ENCODE peak calls at places on chromosome 11, in nine cellular contexts. One of them, this sample, is unnamed.
A peak's percentile ranks its signal among the peaks of the same experiment; 100 is the strongest.

GRCh38 chr11:106295974-106296373 is 218.5 kb downstream of the AASDHPPT start:
- DNase-seq in RKO: no peak
- DNase-seq in right lobe of liver: no peak
- DNase-seq in PC-3: no peak
- DNase-seq in stimulated activated CD8-positive, alpha-beta memory T cell treated with anti-CD3 and anti-CD28 coated beads, Interleukin-2, amount 100 ng/mL, for 48 hours: no peak
- DNase-seq in activated T-helper 9 cell treated with anti-CD3 and anti-CD28 coated beads, Interleukin-2, amount 50 U/mL, for 16 hours: no peak
- DNase-seq in NCI-H1930: no peak
- DNase-seq in HTR-8/SVneo: no peak
- DNase-seq in NCI-H446 treated with DMSO at 0.1 percent for 48 hours: no peak
- DNase-seq in this sample: no peak

GRCh38 chr11:63663809-63664208 is 7.4 kb downstream of the ATL3 start:
- DNase-seq in HTR-8/SVneo: peak; percentile 57
- DNase-seq in activated T-helper 9 cell treated with anti-CD3 and anti-CD28 coated beads, Interleukin-2, amount 50 U/mL, for 16 hours: no peak
- DNase-seq in right lobe of liver: no peak
- DNase-seq in RKO: peak; percentile 56
- DNase-seq in NCI-H1930: no peak
- DNase-seq in NCI-H446 treated with DMSO at 0.1 percent for 48 hours: no peak
- DNase-seq in PC-3: peak; percentile 86
- DNase-seq in stimulated activated CD8-positive, alpha-beta memory T cell treated with anti-CD3 and anti-CD28 coated beads, Interleukin-2, amount 100 ng/mL, for 48 hours: no peak
- DNase-seq in this sample: no peak

GRCh38 chr11:132318421-132319157 is 948.2 kb downstream of the NTM start:
- DNase-seq in NCI-H446 treated with DMSO at 0.1 percent for 48 hours: no peak
- DNase-seq in PC-3: peak; percentile 14
- DNase-seq in right lobe of liver: no peak
- DNase-seq in HTR-8/SVneo: no peak
- DNase-seq in NCI-H1930: no peak
- DNase-seq in stimulated activated CD8-positive, alpha-beta memory T cell treated with anti-CD3 and anti-CD28 coated beads, Interleukin-2, amount 100 ng/mL, for 48 hours: no peak
- DNase-seq in activated T-helper 9 cell treated with anti-CD3 and anti-CD28 coated beads, Interleukin-2, amount 50 U/mL, for 16 hours: no peak
- DNase-seq in RKO: peak; percentile 75
- DNase-seq in this sample: no peak

GRCh38 chr11:111101836-111102235 is 143.7 kb upstream of the POU2AF2 start:
- DNase-seq in PC-3: no peak
- DNase-seq in NCI-H1930: no peak
- DNase-seq in right lobe of liver: no peak
- DNase-seq in stimulated activated CD8-positive, alpha-beta memory T cell treated with anti-CD3 and anti-CD28 coated beads, Interleukin-2, amount 100 ng/mL, for 48 hours: no peak
- DNase-seq in activated T-helper 9 cell treated with anti-CD3 and anti-CD28 coated beads, Interleukin-2, amount 50 U/mL, for 16 hours: no peak
- DNase-seq in HTR-8/SVneo: no peak
- DNase-seq in NCI-H446 treated with DMSO at 0.1 percent for 48 hours: no peak
- DNase-seq in RKO: no peak
- DNase-seq in this sample: no peak

GRCh38 chr11:33984682-33985389 is 66.7 kb upstream of the CAPRIN1 start:
- DNase-seq in PC-3: peak; percentile 24
- DNase-seq in stimulated activated CD8-positive, alpha-beta memory T cell treated with anti-CD3 and anti-CD28 coated beads, Interleukin-2, amount 100 ng/mL, for 48 hours: no peak
- DNase-seq in RKO: peak; percentile 12
- DNase-seq in HTR-8/SVneo: no peak
- DNase-seq in NCI-H1930: no peak
- DNase-seq in activated T-helper 9 cell treated with anti-CD3 and anti-CD28 coated beads, Interleukin-2, amount 50 U/mL, for 16 hours: no peak
- DNase-seq in right lobe of liver: no peak
- DNase-seq in NCI-H446 treated with DMSO at 0.1 percent for 48 hours: no peak
- DNase-seq in this sample: no peak

GRCh38 chr11:69285766-69286165 is 8.2 kb upstream of the MYEOV start:
- DNase-seq in NCI-H1930: no peak
- DNase-seq in stimulated activated CD8-positive, alpha-beta memory T cell treated with anti-CD3 and anti-CD28 coated beads, Interleukin-2, amount 100 ng/mL, for 48 hours: no peak
- DNase-seq in PC-3: no peak
- DNase-seq in RKO: no peak
- DNase-seq in NCI-H446 treated with DMSO at 0.1 percent for 48 hours: no peak
- DNase-seq in activated T-helper 9 cell treated with anti-CD3 and anti-CD28 coated beads, Interleukin-2, amount 50 U/mL, for 16 hours: no peak
- DNase-seq in HTR-8/SVneo: no peak
- DNase-seq in right lobe of liver: no peak
- DNase-seq in this sample: no peak

GRCh38 chr11:47565340-47566165 is at the start of gene PTPMT1:
- DNase-seq in right lobe of liver: peak; percentile 80
- DNase-seq in stimulated activated CD8-positive, alpha-beta memory T cell treated with anti-CD3 and anti-CD28 coated beads, Interleukin-2, amount 100 ng/mL, for 48 hours: peak; percentile 69
- DNase-seq in RKO: peak; percentile 74
- DNase-seq in activated T-helper 9 cell treated with anti-CD3 and anti-CD28 coated beads, Interleukin-2, amount 50 U/mL, for 16 hours: peak; percentile 53
- DNase-seq in NCI-H446 treated with DMSO at 0.1 percent for 48 hours: peak; percentile 55
- DNase-seq in NCI-H1930: peak; percentile 61
- DNase-seq in PC-3: peak; percentile 72
- DNase-seq in HTR-8/SVneo: peak; percentile 72
- DNase-seq in this sample: no peak

GRCh38 chr11:67238894-67239794 is 27.1 kb upstream of the GRK2 start:
- DNase-seq in NCI-H1930: no peak
- DNase-seq in activated T-helper 9 cell treated with anti-CD3 and anti-CD28 coated beads, Interleukin-2, amount 50 U/mL, for 16 hours: no peak
- DNase-seq in RKO: peak; percentile 67
- DNase-seq in HTR-8/SVneo: no peak
- DNase-seq in PC-3: peak; percentile 27
- DNase-seq in right lobe of liver: no peak
- DNase-seq in NCI-H446 treated with DMSO at 0.1 percent for 48 hours: no peak
- DNase-seq in stimulated activated CD8-positive, alpha-beta memory T cell treated with anti-CD3 and anti-CD28 coated beads, Interleukin-2, amount 100 ng/mL, for 48 hours: no peak
- DNase-seq in this sample: no peak

GRCh38 chr11:46381046-46381835 is at the start of gene MDK:
- DNase-seq in PC-3: no peak
- DNase-seq in NCI-H446 treated with DMSO at 0.1 percent for 48 hours: no peak
- DNase-seq in HTR-8/SVneo: no peak
- DNase-seq in RKO: peak; percentile 53
- DNase-seq in activated T-helper 9 cell treated with anti-CD3 and anti-CD28 coated beads, Interleukin-2, amount 50 U/mL, for 16 hours: no peak
- DNase-seq in stimulated activated CD8-positive, alpha-beta memory T cell treated with anti-CD3 and anti-CD28 coated beads, Interleukin-2, amount 100 ng/mL, for 48 hours: no peak
- DNase-seq in NCI-H1930: peak; percentile 73
- DNase-seq in right lobe of liver: no peak
- DNase-seq in this sample: no peak

GRCh38 chr11:3849297-3849874 is 6.1 kb upstream of the STIM1 start:
- DNase-seq in RKO: peak; percentile 56
- DNase-seq in right lobe of liver: no peak
- DNase-seq in activated T-helper 9 cell treated with anti-CD3 and anti-CD28 coated beads, Interleukin-2, amount 50 U/mL, for 16 hours: no peak
- DNase-seq in NCI-H1930: peak; percentile 28
- DNase-seq in HTR-8/SVneo: no peak
- DNase-seq in PC-3: peak; percentile 74
- DNase-seq in stimulated activated CD8-positive, alpha-beta memory T cell treated with anti-CD3 and anti-CD28 coated beads, Interleukin-2, amount 100 ng/mL, for 48 hours: no peak
- DNase-seq in NCI-H446 treated with DMSO at 0.1 percent for 48 hours: peak; percentile 14
- DNase-seq in this sample: no peak

GRCh38 chr11:8263109-8263768 is 439 bp downstream of the LMO1 start:
- DNase-seq in PC-3: no peak
- DNase-seq in stimulated activated CD8-positive, alpha-beta memory T cell treated with anti-CD3 and anti-CD28 coated beads, Interleukin-2, amount 100 ng/mL, for 48 hours: no peak
- DNase-seq in NCI-H446 treated with DMSO at 0.1 percent for 48 hours: no peak
- DNase-seq in NCI-H1930: peak; percentile 22
- DNase-seq in activated T-helper 9 cell treated with anti-CD3 and anti-CD28 coated beads, Interleukin-2, amount 50 U/mL, for 16 hours: no peak
- DNase-seq in right lobe of liver: peak; percentile 44
- DNase-seq in HTR-8/SVneo: no peak
- DNase-seq in RKO: no peak
- DNase-seq in this sample: no peak

GRCh38 chr11:35954205-35954604 is 10.3 kb downstream of the LDLRAD3 start:
- DNase-seq in right lobe of liver: no peak
- DNase-seq in NCI-H446 treated with DMSO at 0.1 percent for 48 hours: no peak
- DNase-seq in NCI-H1930: no peak
- DNase-seq in activated T-helper 9 cell treated with anti-CD3 and anti-CD28 coated beads, Interleukin-2, amount 50 U/mL, for 16 hours: no peak
- DNase-seq in HTR-8/SVneo: no peak
- DNase-seq in RKO: no peak
- DNase-seq in stimulated activated CD8-positive, alpha-beta memory T cell treated with anti-CD3 and anti-CD28 coated beads, Interleukin-2, amount 100 ng/mL, for 48 hours: no peak
- DNase-seq in PC-3: peak; percentile 87
- DNase-seq in this sample: no peak

GRCh38 chr11:111939836-111940604 is 2.9 kb downstream of the DIXDC1 start:
- DNase-seq in RKO: peak; percentile 78
- DNase-seq in HTR-8/SVneo: no peak
- DNase-seq in stimulated activated CD8-positive, alpha-beta memory T cell treated with anti-CD3 and anti-CD28 coated beads, Interleukin-2, amount 100 ng/mL, for 48 hours: no peak
- DNase-seq in NCI-H446 treated with DMSO at 0.1 percent for 48 hours: peak; percentile 94
- DNase-seq in activated T-helper 9 cell treated with anti-CD3 and anti-CD28 coated beads, Interleukin-2, amount 50 U/mL, for 16 hours: no peak
- DNase-seq in right lobe of liver: no peak
- DNase-seq in NCI-H1930: no peak
- DNase-seq in PC-3: peak; percentile 59
- DNase-seq in this sample: no peak

GRCh38 chr11:79054636-79055035 is 386.2 kb downstream of the TENM4 start:
- DNase-seq in activated T-helper 9 cell treated with anti-CD3 and anti-CD28 coated beads, Interleukin-2, amount 50 U/mL, for 16 hours: no peak
- DNase-seq in RKO: no peak
- DNase-seq in HTR-8/SVneo: no peak
- DNase-seq in PC-3: peak; percentile 65
- DNase-seq in right lobe of liver: no peak
- DNase-seq in NCI-H1930: no peak
- DNase-seq in NCI-H446 treated with DMSO at 0.1 percent for 48 hours: no peak
- DNase-seq in stimulated activated CD8-positive, alpha-beta memory T cell treated with anti-CD3 and anti-CD28 coated beads, Interleukin-2, amount 100 ng/mL, for 48 hours: no peak
- DNase-seq in this sample: no peak

GRCh38 chr11:3958301-3958700 is 102.8 kb downstream of the STIM1 start:
- DNase-seq in NCI-H1930: no peak
- DNase-seq in right lobe of liver: no peak
- DNase-seq in HTR-8/SVneo: no peak
- DNase-seq in stimulated activated CD8-positive, alpha-beta memory T cell treated with anti-CD3 and anti-CD28 coated beads, Interleukin-2, amount 100 ng/mL, for 48 hours: no peak
- DNase-seq in NCI-H446 treated with DMSO at 0.1 percent for 48 hours: no peak
- DNase-seq in PC-3: no peak
- DNase-seq in RKO: no peak
- DNase-seq in activated T-helper 9 cell treated with anti-CD3 and anti-CD28 coated beads, Interleukin-2, amount 50 U/mL, for 16 hours: no peak
- DNase-seq in this sample: no peak

GRCh38 chr11:74282421-74282820 is 29.0 kb downstream of the P4HA3 start:
- DNase-seq in HTR-8/SVneo: no peak
- DNase-seq in NCI-H446 treated with DMSO at 0.1 percent for 48 hours: no peak
- DNase-seq in RKO: no peak
- DNase-seq in PC-3: no peak
- DNase-seq in stimulated activated CD8-positive, alpha-beta memory T cell treated with anti-CD3 and anti-CD28 coated beads, Interleukin-2, amount 100 ng/mL, for 48 hours: no peak
- DNase-seq in activated T-helper 9 cell treated with anti-CD3 and anti-CD28 coated beads, Interleukin-2, amount 50 U/mL, for 16 hours: no peak
- DNase-seq in NCI-H1930: no peak
- DNase-seq in right lobe of liver: no peak
- DNase-seq in this sample: no peak

GRCh38 chr11:19380375-19380774 is 139.6 kb upstream of the E2F8 start:
- DNase-seq in stimulated activated CD8-positive, alpha-beta memory T cell treated with anti-CD3 and anti-CD28 coated beads, Interleukin-2, amount 100 ng/mL, for 48 hours: no peak
- DNase-seq in NCI-H446 treated with DMSO at 0.1 percent for 48 hours: no peak
- DNase-seq in HTR-8/SVneo: peak; percentile 54
- DNase-seq in right lobe of liver: no peak
- DNase-seq in RKO: peak; percentile 88
- DNase-seq in PC-3: peak; percentile 85
- DNase-seq in activated T-helper 9 cell treated with anti-CD3 and anti-CD28 coated beads, Interleukin-2, amount 50 U/mL, for 16 hours: no peak
- DNase-seq in NCI-H1930: no peak
- DNase-seq in this sample: peak; percentile 94

GRCh38 chr11:123093686-123094085 is 31.8 kb upstream of the HSPA8 start:
- DNase-seq in stimulated activated CD8-positive, alpha-beta memory T cell treated with anti-CD3 and anti-CD28 coated beads, Interleukin-2, amount 100 ng/mL, for 48 hours: no peak
- DNase-seq in activated T-helper 9 cell treated with anti-CD3 and anti-CD28 coated beads, Interleukin-2, amount 50 U/mL, for 16 hours: no peak
- DNase-seq in NCI-H1930: no peak
- DNase-seq in NCI-H446 treated with DMSO at 0.1 percent for 48 hours: peak; percentile 26
- DNase-seq in HTR-8/SVneo: no peak
- DNase-seq in RKO: no peak
- DNase-seq in right lobe of liver: no peak
- DNase-seq in PC-3: no peak
- DNase-seq in this sample: no peak

GRCh38 chr11:102853956-102854355 is 10.5 kb upstream of the MMP3 start:
- DNase-seq in PC-3: no peak
- DNase-seq in stimulated activated CD8-positive, alpha-beta memory T cell treated with anti-CD3 and anti-CD28 coated beads, Interleukin-2, amount 100 ng/mL, for 48 hours: no peak
- DNase-seq in HTR-8/SVneo: no peak
- DNase-seq in RKO: no peak
- DNase-seq in activated T-helper 9 cell treated with anti-CD3 and anti-CD28 coated beads, Interleukin-2, amount 50 U/mL, for 16 hours: no peak
- DNase-seq in right lobe of liver: no peak
- DNase-seq in NCI-H446 treated with DMSO at 0.1 percent for 48 hours: no peak
- DNase-seq in NCI-H1930: no peak
- DNase-seq in this sample: no peak

GRCh38 chr11:6472934-6473333 is 807 bp downstream of the TRIM3 start:
- DNase-seq in right lobe of liver: no peak
- DNase-seq in stimulated activated CD8-positive, alpha-beta memory T cell treated with anti-CD3 and anti-CD28 coated beads, Interleukin-2, amount 100 ng/mL, for 48 hours: no peak
- DNase-seq in RKO: no peak
- DNase-seq in NCI-H1930: no peak
- DNase-seq in NCI-H446 treated with DMSO at 0.1 percent for 48 hours: no peak
- DNase-seq in HTR-8/SVneo: no peak
- DNase-seq in PC-3: no peak
- DNase-seq in activated T-helper 9 cell treated with anti-CD3 and anti-CD28 coated beads, Interleukin-2, amount 50 U/mL, for 16 hours: no peak
- DNase-seq in this sample: no peak

GRCh38 chr11:69437001-69437875 is 44.2 kb upstream of the LINC01488 start:
- DNase-seq in NCI-H446 treated with DMSO at 0.1 percent for 48 hours: no peak
- DNase-seq in right lobe of liver: peak; percentile 65
- DNase-seq in RKO: no peak
- DNase-seq in stimulated activated CD8-positive, alpha-beta memory T cell treated with anti-CD3 and anti-CD28 coated beads, Interleukin-2, amount 100 ng/mL, for 48 hours: no peak
- DNase-seq in activated T-helper 9 cell treated with anti-CD3 and anti-CD28 coated beads, Interleukin-2, amount 50 U/mL, for 16 hours: no peak
- DNase-seq in PC-3: peak; percentile 85
- DNase-seq in NCI-H1930: no peak
- DNase-seq in HTR-8/SVneo: peak; percentile 88
- DNase-seq in this sample: no peak

GRCh38 chr11:95291946-95292345 is 60.9 kb upstream of the SESN3 start:
- DNase-seq in RKO: no peak
- DNase-seq in right lobe of liver: no peak
- DNase-seq in HTR-8/SVneo: no peak
- DNase-seq in activated T-helper 9 cell treated with anti-CD3 and anti-CD28 coated beads, Interleukin-2, amount 50 U/mL, for 16 hours: no peak
- DNase-seq in stimulated activated CD8-positive, alpha-beta memory T cell treated with anti-CD3 and anti-CD28 coated beads, Interleukin-2, amount 100 ng/mL, for 48 hours: no peak
- DNase-seq in PC-3: no peak
- DNase-seq in NCI-H446 treated with DMSO at 0.1 percent for 48 hours: no peak
- DNase-seq in NCI-H1930: no peak
- DNase-seq in this sample: no peak

GRCh38 chr11:130383363-130384168 is 44.8 kb downstream of the ADAMTS8 start:
- DNase-seq in right lobe of liver: no peak
- DNase-seq in RKO: no peak
- DNase-seq in stimulated activated CD8-positive, alpha-beta memory T cell treated with anti-CD3 and anti-CD28 coated beads, Interleukin-2, amount 100 ng/mL, for 48 hours: no peak
- DNase-seq in NCI-H1930: no peak
- DNase-seq in activated T-helper 9 cell treated with anti-CD3 and anti-CD28 coated beads, Interleukin-2, amount 50 U/mL, for 16 hours: no peak
- DNase-seq in HTR-8/SVneo: peak; percentile 70
- DNase-seq in PC-3: peak; percentile 98
- DNase-seq in NCI-H446 treated with DMSO at 0.1 percent for 48 hours: no peak
- DNase-seq in this sample: peak; percentile 84

GRCh38 chr11:113876074-113876797 is 864 bp upstream of the USP28 start:
- DNase-seq in PC-3: no peak
- DNase-seq in NCI-H1930: no peak
- DNase-seq in activated T-helper 9 cell treated with anti-CD3 and anti-CD28 coated beads, Interleukin-2, amount 50 U/mL, for 16 hours: no peak
- DNase-seq in NCI-H446 treated with DMSO at 0.1 percent for 48 hours: no peak
- DNase-seq in HTR-8/SVneo: no peak
- DNase-seq in right lobe of liver: no peak
- DNase-seq in stimulated activated CD8-positive, alpha-beta memory T cell treated with anti-CD3 and anti-CD28 coated beads, Interleukin-2, amount 100 ng/mL, for 48 hours: no peak
- DNase-seq in RKO: no peak
- DNase-seq in this sample: no peak

GRCh38 chr11:131544591-131544990 is 174.2 kb downstream of the NTM start:
- DNase-seq in RKO: no peak
- DNase-seq in HTR-8/SVneo: no peak
- DNase-seq in NCI-H446 treated with DMSO at 0.1 percent for 48 hours: no peak
- DNase-seq in right lobe of liver: no peak
- DNase-seq in activated T-helper 9 cell treated with anti-CD3 and anti-CD28 coated beads, Interleukin-2, amount 50 U/mL, for 16 hours: no peak
- DNase-seq in NCI-H1930: no peak
- DNase-seq in PC-3: no peak
- DNase-seq in stimulated activated CD8-positive, alpha-beta memory T cell treated with anti-CD3 and anti-CD28 coated beads, Interleukin-2, amount 100 ng/mL, for 48 hours: no peak
- DNase-seq in this sample: no peak

GRCh38 chr11:61362542-61362875 is 335 bp downstream of the TMEM138 start:
- DNase-seq in RKO: peak; percentile 68
- DNase-seq in HTR-8/SVneo: peak; percentile 26
- DNase-seq in activated T-helper 9 cell treated with anti-CD3 and anti-CD28 coated beads, Interleukin-2, amount 50 U/mL, for 16 hours: peak; percentile 1
- DNase-seq in NCI-H1930: no peak
- DNase-seq in stimulated activated CD8-positive, alpha-beta memory T cell treated with anti-CD3 and anti-CD28 coated beads, Interleukin-2, amount 100 ng/mL, for 48 hours: no peak
- DNase-seq in NCI-H446 treated with DMSO at 0.1 percent for 48 hours: no peak
- DNase-seq in right lobe of liver: no peak
- DNase-seq in PC-3: peak; percentile 34
- DNase-seq in this sample: no peak

GRCh38 chr11:129973068-129973467 is 29.6 kb downstream of the PRDM10 start:
- DNase-seq in NCI-H446 treated with DMSO at 0.1 percent for 48 hours: no peak
- DNase-seq in RKO: no peak
- DNase-seq in right lobe of liver: no peak
- DNase-seq in NCI-H1930: no peak
- DNase-seq in activated T-helper 9 cell treated with anti-CD3 and anti-CD28 coated beads, Interleukin-2, amount 50 U/mL, for 16 hours: no peak
- DNase-seq in stimulated activated CD8-positive, alpha-beta memory T cell treated with anti-CD3 and anti-CD28 coated beads, Interleukin-2, amount 100 ng/mL, for 48 hours: no peak
- DNase-seq in PC-3: no peak
- DNase-seq in HTR-8/SVneo: no peak
- DNase-seq in this sample: peak; percentile 86

GRCh38 chr11:113577356-113578163 is 102.4 kb upstream of the DRD2 start:
- DNase-seq in RKO: no peak
- DNase-seq in HTR-8/SVneo: no peak
- DNase-seq in activated T-helper 9 cell treated with anti-CD3 and anti-CD28 coated beads, Interleukin-2, amount 50 U/mL, for 16 hours: no peak
- DNase-seq in PC-3: no peak
- DNase-seq in NCI-H1930: no peak
- DNase-seq in stimulated activated CD8-positive, alpha-beta memory T cell treated with anti-CD3 and anti-CD28 coated beads, Interleukin-2, amount 100 ng/mL, for 48 hours: no peak
- DNase-seq in NCI-H446 treated with DMSO at 0.1 percent for 48 hours: no peak
- DNase-seq in right lobe of liver: no peak
- DNase-seq in this sample: no peak

GRCh38 chr11:14094481-14095037 is 132.0 kb downstream of the SPON1 start:
- DNase-seq in NCI-H1930: no peak
- DNase-seq in HTR-8/SVneo: no peak
- DNase-seq in right lobe of liver: no peak
- DNase-seq in RKO: no peak
- DNase-seq in PC-3: no peak
- DNase-seq in activated T-helper 9 cell treated with anti-CD3 and anti-CD28 coated beads, Interleukin-2, amount 50 U/mL, for 16 hours: no peak
- DNase-seq in stimulated activated CD8-positive, alpha-beta memory T cell treated with anti-CD3 and anti-CD28 coated beads, Interleukin-2, amount 100 ng/mL, for 48 hours: no peak
- DNase-seq in NCI-H446 treated with DMSO at 0.1 percent for 48 hours: no peak
- DNase-seq in this sample: no peak

GRCh38 chr11:114166897-114167323 is 107.4 kb downstream of the ZBTB16 start:
- DNase-seq in PC-3: peak; percentile 89
- DNase-seq in stimulated activated CD8-positive, alpha-beta memory T cell treated with anti-CD3 and anti-CD28 coated beads, Interleukin-2, amount 100 ng/mL, for 48 hours: no peak
- DNase-seq in activated T-helper 9 cell treated with anti-CD3 and anti-CD28 coated beads, Interleukin-2, amount 50 U/mL, for 16 hours: no peak
- DNase-seq in right lobe of liver: no peak
- DNase-seq in NCI-H446 treated with DMSO at 0.1 percent for 48 hours: peak; percentile 92
- DNase-seq in RKO: peak; percentile 49
- DNase-seq in NCI-H1930: no peak
- DNase-seq in HTR-8/SVneo: peak; percentile 50
- DNase-seq in this sample: no peak

GRCh38 chr11:76172583-76172982 is 33.7 kb downstream of the WNT11 start:
- DNase-seq in stimulated activated CD8-positive, alpha-beta memory T cell treated with anti-CD3 and anti-CD28 coated beads, Interleukin-2, amount 100 ng/mL, for 48 hours: no peak
- DNase-seq in NCI-H446 treated with DMSO at 0.1 percent for 48 hours: peak; percentile 59
- DNase-seq in RKO: no peak
- DNase-seq in HTR-8/SVneo: no peak
- DNase-seq in right lobe of liver: no peak
- DNase-seq in activated T-helper 9 cell treated with anti-CD3 and anti-CD28 coated beads, Interleukin-2, amount 50 U/mL, for 16 hours: no peak
- DNase-seq in NCI-H1930: no peak
- DNase-seq in PC-3: no peak
- DNase-seq in this sample: no peak